ENCODE peak calls at places on chromosomes 13 and 19, in six cellular contexts. X is body of pancreas; L is Calu3; Q is CD8-positive, alpha-beta T cell; U is heart right ventricle; P is tibial artery. N is an unnamed sample.

GRCh38 chr13:110628952-110629701 is 13.8 kb downstream of the NAXD start:
- DNase-seq in Q (no peak), P (no peak), L (no peak), U (no peak), X (peak), N (no peak)

GRCh38 chr13:90107658-90108057 is 1239.8 kb upstream of the MIR17HG start:
- DNase-seq in P (no peak), Q (no peak), L (no peak), X (no peak), U (no peak), N (no peak)

GRCh38 chr19:32817913-32818476 is 51.6 kb downstream of the SLC7A9 start:
- DNase-seq in Q (no peak), X (no peak), U (no peak), L (no peak), P (no peak), N (no peak)

GRCh38 chr13:110379905-110380341 is 72.8 kb downstream of the COL4A2 start:
- DNase-seq in P (no peak), L (peak), Q (no peak), X (no peak), U (no peak), N (no peak)

GRCh38 chr13:89550842-89551422 is 1796.6 kb upstream of the MIR17HG start:
- DNase-seq in P (no peak), X (no peak), L (no peak), Q (no peak), U (no peak), N (no peak)

GRCh38 chr13:31012285-31013024 is 80.0 kb downstream of the TEX26 start:
- DNase-seq in P (no peak), L (peak), Q (no peak), X (no peak), U (no peak), N (no peak)

GRCh38 chr13:30153871-30154426 is 153.4 kb downstream of the KATNAL1 start:
- DNase-seq in P (no peak), X (no peak), L (no peak), Q (no peak), U (no peak), N (no peak)

GRCh38 chr19:40774916-40775631 is at the start of gene MIA:
- DNase-seq in L (peak), X (no peak), Q (no peak), U (no peak), P (no peak), N (no peak)

GRCh38 chr13:113001251-113002140 is 32.5 kb downstream of the MCF2L start:
- DNase-seq in P (no peak), Q (no peak), L (peak), U (no peak), X (peak), N (peak)

GRCh38 chr19:11942008-11942842 is 17.3 kb downstream of the ZNF700 start:
- DNase-seq in P (no peak), U (no peak), L (no peak), X (no peak), Q (no peak), N (no peak)

GRCh38 chr13:20054586-20054985 is 96.1 kb downstream of the ZMYM2 start:
- DNase-seq in P (no peak), U (no peak), X (no peak), Q (no peak), L (no peak), N (no peak)

GRCh38 chr19:53992211-53992610 is 774 bp downstream of the CACNG6 start:
- DNase-seq in Q (no peak), P (no peak), X (no peak), U (no peak), L (no peak), N (no peak)

GRCh38 chr13:40148742-40149141 is 493.3 kb downstream of the COG6 start:
- DNase-seq in L (no peak), X (no peak), P (no peak), U (no peak), Q (no peak), N (no peak)

GRCh38 chr13:112702341-112702982 is 12.6 kb downstream of the ATP11A start:
- DNase-seq in Q (no peak), P (no peak), X (no peak), U (no peak), L (no peak), N (no peak)

GRCh38 chr19:14769201-14769600 is 9.2 kb downstream of the ADGRE2 start:
- DNase-seq in L (no peak), U (no peak), P (no peak), Q (no peak), X (no peak), N (no peak)

GRCh38 chr19:48403606-48404005 is 10.1 kb downstream of the GRIN2D start:
- DNase-seq in Q (peak), X (peak), L (peak), P (peak), U (no peak), N (no peak)

GRCh38 chr19:33299061-33299665 is 3.2 kb downstream of the CEBPA start:
- DNase-seq in P (no peak), Q (no peak), U (no peak), X (no peak), L (no peak), N (no peak)

GRCh38 chr19:1266818-1267440 is 2.2 kb upstream of the CIRBP start:
- DNase-seq in U (peak), Q (peak), L (peak), P (peak), X (peak), N (peak)

GRCh38 chr19:1651548-1652394 is 644 bp downstream of the TCF3 start:
- DNase-seq in U (peak), L (no peak), P (peak), X (peak), Q (peak), N (no peak)

GRCh38 chr13:22061371-22061805 is 390.5 kb downstream of the FGF9 start:
- DNase-seq in Q (peak), P (no peak), X (no peak), U (no peak), L (no peak), N (no peak)

GRCh38 chr13:37878496-37878895 is 8.9 kb upstream of the TRPC4 start:
- DNase-seq in U (no peak), X (no peak), L (no peak), Q (no peak), P (no peak), N (no peak)

GRCh38 chr13:35978607-35979316 is 152.4 kb downstream of the DCLK1 start:
- DNase-seq in U (no peak), X (peak), P (peak), L (peak), Q (no peak), N (peak)

GRCh38 chr13:58160980-58161379 is 529.4 kb downstream of the PCDH17 start:
- DNase-seq in X (no peak), U (no peak), Q (no peak), L (no peak), P (no peak), N (no peak)

GRCh38 chr19:46631481-46631880 is 4.5 kb downstream of the GNG8 start:
- DNase-seq in P (peak), U (peak), L (no peak), X (no peak), Q (no peak), N (no peak)

GRCh38 chr19:35055715-35056179 is 14.2 kb downstream of the HPN start:
- DNase-seq in Q (no peak), L (peak), P (no peak), U (no peak), X (no peak), N (no peak)

GRCh38 chr19:38361633-38362075 is 12.7 kb upstream of the PSMD8 start:
- DNase-seq in U (peak), Q (peak), P (peak), X (peak), L (peak), N (peak)

GRCh38 chr19:15072930-15073647 is 8.9 kb upstream of the OR1I1 start:
- DNase-seq in Q (no peak), X (no peak), U (no peak), L (peak), P (no peak), N (no peak)

GRCh38 chr19:30878456-30878855 is 470.8 kb downstream of the TSHZ3 start:
- DNase-seq in L (no peak), Q (no peak), X (no peak), P (no peak), U (no peak), N (no peak)

GRCh38 chr19:14115761-14116160 is 1.8 kb downstream of the PRKACA start:
- DNase-seq in X (no peak), P (no peak), L (no peak), U (no peak), Q (no peak), N (no peak)

GRCh38 chr19:53511933-53512374 is 26.0 kb upstream of the ZNF331 start:
- DNase-seq in L (no peak), X (peak), U (peak), Q (peak), P (peak), N (peak)

GRCh38 chr13:79791471-79792042 is 310.6 kb downstream of the NDFIP2 start:
- DNase-seq in P (no peak), X (no peak), U (no peak), Q (no peak), L (no peak), N (no peak)

GRCh38 chr13:44322928-44323327 is 50.7 kb upstream of the SERP2 start:
- DNase-seq in U (no peak), X (no peak), Q (no peak), P (no peak), L (no peak), N (no peak)

GRCh38 chr13:92896842-92897241 is 329.8 kb upstream of the GPC6 start:
- DNase-seq in Q (no peak), U (no peak), X (no peak), P (no peak), L (no peak), N (no peak)

DNA sequence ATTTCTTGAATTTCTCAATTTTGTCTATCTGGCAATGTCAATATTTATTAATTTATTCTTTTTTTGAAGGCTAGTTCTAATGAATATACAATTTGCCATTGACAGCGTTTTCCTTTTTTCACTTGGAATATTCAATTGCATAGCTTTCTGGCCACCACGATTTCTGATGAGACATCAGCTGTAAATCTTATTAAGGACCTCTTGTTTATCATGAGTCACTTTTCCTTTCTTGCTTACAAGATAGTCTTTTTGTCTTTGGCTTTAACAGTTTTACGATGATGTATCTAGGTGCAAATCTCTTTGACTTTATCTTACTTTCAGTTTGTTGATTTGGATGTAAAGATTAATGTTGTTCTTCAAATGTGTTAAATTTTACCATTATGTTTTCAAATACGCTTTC is 991.6 kb upstream of the SLC10A2 start:
- DNase-seq in P (no peak), X (no peak), L (no peak), U (no peak), Q (no peak), N (no peak)
- TF ChIP-seq CTCF in P (no peak), X (no peak), L (no peak), U (no peak), Q (no peak), N (no peak)

GRCh38 chr19:36686365-36687213 is 823 bp upstream of the ZNF567 start:
- DNase-seq in Q (no peak), U (peak), X (peak), L (peak), P (peak), N (no peak)

GRCh38 chr19:36688058-36688457 is 646 bp downstream of the ZNF567 start:
- DNase-seq in Q (no peak), U (no peak), L (no peak), P (no peak), X (no peak), N (no peak)

GRCh38 chr19:36685835-36686234 is 1.6 kb upstream of the ZNF567 start:
- DNase-seq in X (no peak), Q (no peak), L (no peak), P (no peak), U (no peak), N (no peak)

GRCh38 chr19:36687214-36688056 is at the start of gene ZNF567:
- DNase-seq in X (peak), P (peak), U (peak), Q (peak), L (peak), N (peak)
- TF ChIP-seq CTCF in X (no peak), P (no peak), U (no peak), Q (no peak), L (no peak), N (no peak)

DNA sequence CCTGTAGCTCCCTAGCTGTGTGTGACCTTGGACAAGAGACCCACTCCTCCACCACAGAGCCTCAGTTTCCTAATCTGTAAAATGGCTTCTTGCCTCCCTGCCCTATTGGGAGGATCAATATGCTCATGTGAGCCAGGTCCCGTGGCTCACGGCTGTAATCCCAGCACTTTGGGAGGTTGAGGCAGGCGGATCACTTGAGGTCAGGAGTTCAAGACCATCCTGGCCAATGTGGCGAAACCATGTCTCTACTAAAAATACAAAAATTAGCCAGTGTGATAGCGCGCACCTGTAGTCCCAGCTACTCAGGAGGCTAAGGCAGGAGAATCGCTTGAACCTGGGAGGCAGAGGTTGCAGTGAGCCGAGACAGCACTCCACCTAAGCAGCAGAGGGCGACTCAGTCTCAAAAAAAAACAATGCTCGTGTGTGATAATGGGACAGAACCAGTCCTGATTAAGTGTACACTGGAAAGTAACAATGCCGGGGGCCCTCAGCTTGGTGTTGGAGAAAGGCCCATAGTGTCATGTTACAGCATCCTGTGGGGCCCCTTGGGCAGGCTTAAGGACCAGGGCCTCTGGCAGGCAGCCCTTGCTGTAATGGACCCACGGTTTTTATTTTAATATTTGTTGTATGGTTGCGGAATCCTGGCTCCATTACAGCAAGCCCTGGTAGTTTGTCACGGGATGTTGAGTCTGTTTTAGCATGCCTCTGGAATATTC is 6.8 kb downstream of the RPS11 start:
- DNase-seq in P (peak), Q (peak), L (peak), U (no peak), X (peak), N (no peak)
- TF ChIP-seq CTCF in P (peak), Q (peak), L (peak), U (peak), X (peak), N (peak)

GRCh38 chr13:102845289-102845629 is 573 bp upstream of the ERCC5 start:
- DNase-seq in L (no peak), X (no peak), U (no peak), Q (no peak), P (no peak), N (no peak)

GRCh38 chr13:102846261-102847015 is 606 bp downstream of the ERCC5 start:
- DNase-seq in X (peak), Q (peak), L (no peak), U (peak), P (no peak), N (peak)

GRCh38 chr13:102848956-102849355 is 3.1 kb downstream of the ERCC5 start:
- DNase-seq in Q (no peak), U (no peak), X (no peak), L (no peak), P (no peak), N (no peak)

GRCh38 chr13:102847272-102848234 is 1.7 kb downstream of the ERCC5 start:
- DNase-seq in L (no peak), P (no peak), X (no peak), U (no peak), Q (no peak), N (no peak)

DNA sequence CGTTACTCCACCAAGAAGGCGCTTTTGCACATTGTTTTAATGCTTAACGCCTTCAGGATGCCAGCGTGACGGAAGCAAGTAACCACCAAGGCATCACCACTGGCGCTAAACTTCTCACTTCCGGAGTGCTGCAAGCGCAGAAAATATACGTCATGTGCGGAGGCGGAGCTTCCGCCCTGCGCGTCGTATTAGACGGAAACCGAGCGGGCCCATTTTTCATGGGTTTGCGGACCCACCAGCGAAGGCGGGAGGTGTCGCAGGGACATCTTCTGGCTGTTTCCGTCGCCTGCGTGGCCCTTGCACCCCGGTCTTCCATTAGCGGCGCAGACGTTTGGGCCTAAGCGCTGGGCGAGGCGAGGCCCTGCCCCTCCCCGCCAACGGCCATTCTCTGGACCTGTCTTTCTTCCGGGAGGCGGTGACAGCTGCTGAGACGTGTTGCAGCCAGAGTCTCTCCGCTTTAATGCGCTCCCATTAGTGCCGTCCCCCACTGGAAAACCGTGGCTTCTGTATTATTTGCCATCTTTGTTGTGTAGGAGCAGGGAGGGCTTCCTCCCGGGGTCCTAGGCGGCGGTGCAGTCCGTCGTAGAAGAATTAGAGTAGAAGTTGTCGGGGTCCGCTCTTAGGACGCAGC is at the start of gene ERCC5:
- DNase-seq in Q (peak), L (peak), U (peak), P (peak), X (peak), N (peak)
- TF ChIP-seq CTCF in Q (no peak), L (no peak), U (no peak), P (no peak), X (no peak), N (no peak)

GRCh38 chr13:101941095-101941777 is 460.6 kb downstream of the FGF14 start:
- DNase-seq in Q (no peak), U (no peak), P (no peak), L (no peak), X (no peak), N (no peak)
- TF ChIP-seq CTCF in Q (no peak), U (no peak), P (no peak), L (no peak), X (no peak), N (peak)

GRCh38 chr19:18800636-18801035 is 9.5 kb upstream of the COMP start:
- DNase-seq in X (no peak), P (no peak), Q (no peak), L (no peak), U (no peak), N (no peak)

GRCh38 chr19:18796239-18796638 is 5.1 kb upstream of the COMP start:
- DNase-seq in Q (no peak), U (no peak), L (no peak), X (no peak), P (no peak), N (no peak)

GRCh38 chr19:18799389-18799970 is 8.4 kb upstream of the COMP start:
- DNase-seq in L (no peak), P (no peak), Q (no peak), X (no peak), U (no peak), N (no peak)

GRCh38 chr19:18800079-18800478 is 9.0 kb upstream of the COMP start:
- DNase-seq in L (no peak), U (no peak), Q (no peak), P (no peak), X (no peak), N (no peak)

GRCh38 chr19:18798384-18799352 is 7.6 kb upstream of the COMP start:
- DNase-seq in L (peak), U (no peak), Q (no peak), X (no peak), P (no peak), N (no peak)
- TF ChIP-seq CTCF in L (no peak), U (no peak), Q (no peak), X (no peak), P (no peak), N (peak)

GRCh38 chr13:55359067-55359466 is 1781.7 kb upstream of the PRR20A start:
- DNase-seq in L (no peak), X (no peak), U (no peak), P (no peak), Q (no peak), N (no peak)
- TF ChIP-seq CTCF in L (no peak), X (no peak), U (no peak), P (no peak), Q (no peak), N (no peak)

GRCh38 chr19:18523841-18524240 is 2.0 kb upstream of the ELL start:
- DNase-seq in U (no peak), Q (no peak), P (no peak), X (no peak), L (no peak), N (no peak)

GRCh38 chr19:18520848-18521691 is 800 bp downstream of the ELL start:
- DNase-seq in U (peak), L (no peak), X (no peak), Q (no peak), P (peak), N (peak)

GRCh38 chr19:18521692-18522123 is at the start of gene ELL:
- DNase-seq in L (no peak), Q (no peak), P (no peak), X (no peak), U (no peak), N (no peak)

GRCh38 chr19:18519962-18520847 is 1.7 kb downstream of the ELL start:
- DNase-seq in U (peak), Q (peak), X (peak), P (peak), L (peak), N (peak)

DNA sequence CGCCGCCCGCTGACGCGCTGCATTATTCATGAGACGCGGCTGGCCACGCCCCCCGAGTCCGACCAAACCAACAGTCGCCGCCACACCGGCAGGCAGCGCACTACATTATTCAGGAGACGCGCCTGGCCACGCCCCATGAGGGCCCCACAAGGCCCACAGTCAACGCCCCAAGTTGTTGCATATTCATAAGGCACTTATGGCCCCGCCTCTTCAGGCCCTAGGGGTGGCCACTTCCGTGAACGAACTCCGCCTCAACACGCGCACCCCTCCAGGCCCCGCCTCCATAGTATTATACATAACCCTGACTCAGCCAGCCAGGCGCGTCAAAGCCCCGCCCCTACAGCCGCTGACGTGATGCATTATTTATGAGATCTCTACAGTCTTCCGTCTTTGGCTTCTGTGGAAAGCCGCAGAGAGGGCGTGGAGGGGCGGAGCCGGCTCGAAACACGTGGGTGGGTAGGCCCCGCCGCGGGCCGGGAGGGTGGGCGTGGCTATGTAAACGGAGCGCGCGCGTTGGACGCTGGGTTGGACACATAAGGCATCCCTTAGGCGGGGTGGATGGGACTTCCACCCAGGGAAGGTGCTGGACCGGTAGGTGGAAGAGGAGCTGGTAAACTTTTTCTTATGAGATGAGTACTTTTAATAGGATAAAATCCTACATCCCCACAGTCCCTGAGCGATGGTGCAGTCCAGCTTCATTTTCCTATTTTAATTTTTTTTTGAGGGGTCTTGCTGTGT is 423 bp upstream of the ELL start:
- DNase-seq in P (peak), X (peak), L (peak), Q (peak), U (peak), N (peak)
- TF ChIP-seq CTCF in P (peak), X (no peak), L (no peak), Q (no peak), U (no peak), N (no peak)

N was measured in neural crest cell.